ENCODE peak calls at places on chromosomes 6 and 20, in seven cellular contexts. D, T, I, Y, P, J and W are unnamed samples. For H3K4me1, the result is how much of the 10 kb centered on the place peaks cover.

GRCh38 chr6:38337819-38338465 is 301.8 kb downstream of the BTBD9 start:
- DNase-seq in D (peak), T (no peak), I (no peak), Y (no peak), P (no peak), J (no peak), W (no peak)

GRCh38 chr6:93282521-93283031 is 136.8 kb downstream of the EPHA7 start:
- DNase-seq in D (no peak), T (no peak), I (no peak), Y (peak), P (peak), J (no peak), W (no peak)

GRCh38 chr6:166258854-166259276 is 49.3 kb downstream of the PRR18 start:
- DNase-seq in D (no peak), T (no peak), I (peak), Y (peak), P (peak), J (no peak), W (peak)

GRCh38 chr20:58054744-58055373 is 173.6 kb downstream of the ANKRD60 start:
- DNase-seq in D (no peak), T (peak), I (no peak), Y (peak), P (peak), J (peak), W (no peak)

GRCh38 chr6:129766959-129767728 is 57.2 kb upstream of the ARHGAP18 start:
- DNase-seq in D (no peak), T (no peak), I (peak), Y (peak), P (peak), J (no peak), W (peak)

GRCh38 chr6:45479834-45480696 is 102.3 kb upstream of the SUPT3H start:
- DNase-seq in D (no peak), T (no peak), I (no peak), Y (no peak), P (no peak), J (no peak), W (no peak)

GRCh38 chr6:148535976-148536375 is 193.3 kb downstream of the SASH1 start:
- DNase-seq in D (no peak), T (no peak), I (no peak), Y (no peak), P (no peak), J (no peak), W (no peak)

GRCh38 chr20:43744121-43744520 is 17.3 kb upstream of the GTSF1L start:
- DNase-seq in D (no peak), T (no peak), I (no peak), Y (no peak), P (no peak), J (no peak), W (no peak)

GRCh38 chr6:90401933-90402830 is 105.5 kb upstream of the BACH2 start:
- DNase-seq in D (no peak), T (no peak), I (peak), Y (no peak), P (no peak), J (no peak), W (no peak)

GRCh38 chr6:167855825-167856425 is 29.2 kb downstream of the AFDN start:
- DNase-seq in D (peak), T (no peak), I (no peak), Y (no peak), P (no peak), J (no peak), W (no peak)

GRCh38 chr6:84599991-84600390 is 164.4 kb downstream of the TBX18 start:
- DNase-seq in D (no peak), T (no peak), I (no peak), Y (no peak), P (no peak), J (no peak), W (no peak)

GRCh38 chr20:60113024-60113724 is 155.0 kb downstream of the CDH26 start:
- DNase-seq in D (no peak), T (no peak), I (no peak), Y (no peak), P (no peak), J (no peak), W (no peak)

GRCh38 chr20:5395932-5396727 is 79.4 kb upstream of the PROKR2 start:
- DNase-seq in D (no peak), T (no peak), I (no peak), Y (no peak), P (no peak), J (no peak), W (no peak)

GRCh38 chr6:170221052-170221752 is 69.7 kb downstream of the DLL1 start:
- DNase-seq in D (no peak), T (no peak), I (no peak), Y (no peak), P (no peak), J (no peak), W (no peak)

GRCh38 chr20:49091104-49091503 is 45.0 kb downstream of the CSE1L start:
- DNase-seq in D (no peak), T (no peak), I (no peak), Y (no peak), P (no peak), J (no peak), W (no peak)

GRCh38 chr6:163802267-163802666 is 387.7 kb downstream of the QKI start:
- DNase-seq in D (no peak), T (no peak), I (no peak), Y (no peak), P (no peak), J (no peak), W (no peak)

GRCh38 chr20:52962183-52962582 is 10.0 kb upstream of the TSHZ2 start:
- DNase-seq in D (no peak), T (no peak), I (no peak), Y (no peak), P (no peak), J (no peak), W (no peak)

GRCh38 chr6:118476554-118476953 is 71.5 kb upstream of the PLN start:
- DNase-seq in D (no peak), T (no peak), I (no peak), Y (no peak), P (no peak), J (no peak), W (no peak)

GRCh38 chr20:50724851-50725721 is 6.3 kb upstream of the PARD6B start:
- DNase-seq in D (peak), T (peak), I (no peak), Y (peak), P (peak), J (peak), W (no peak)

GRCh38 chr6:109019911-109020310 is 74.7 kb downstream of the SESN1 start:
- DNase-seq in D (no peak), T (no peak), I (peak), Y (no peak), P (no peak), J (no peak), W (no peak)

GRCh38 chr20:4961746-4962145 is 39.6 kb downstream of the SLC23A2 start:
- DNase-seq in D (peak), T (peak), I (peak), Y (no peak), P (no peak), J (no peak), W (peak)

GRCh38 chr6:162777091-162777490 is 49.3 kb downstream of the PACRG start:
- DNase-seq in D (no peak), T (no peak), I (no peak), Y (no peak), P (no peak), J (no peak), W (no peak)

GRCh38 chr6:12546659-12546987 is 169.9 kb upstream of the PHACTR1 start:
- DNase-seq in D (no peak), T (no peak), I (no peak), Y (no peak), P (no peak), J (no peak), W (no peak)

GRCh38 chr20:8060977-8061376 is 41.4 kb upstream of the TMX4 start:
- DNase-seq in D (no peak), T (no peak), I (no peak), Y (no peak), P (no peak), J (no peak), W (no peak)

GRCh38 chr20:1377341-1377871 is 15.4 kb downstream of the FKBP1A start:
- DNase-seq in D (no peak), T (no peak), I (no peak), Y (no peak), P (no peak), J (no peak), W (no peak)
- H3K4me1 ChIP-seq in D (under half), T (under half), I (half or more), Y (half or more), P (half or more), J (under half), W (under half)

DNA sequence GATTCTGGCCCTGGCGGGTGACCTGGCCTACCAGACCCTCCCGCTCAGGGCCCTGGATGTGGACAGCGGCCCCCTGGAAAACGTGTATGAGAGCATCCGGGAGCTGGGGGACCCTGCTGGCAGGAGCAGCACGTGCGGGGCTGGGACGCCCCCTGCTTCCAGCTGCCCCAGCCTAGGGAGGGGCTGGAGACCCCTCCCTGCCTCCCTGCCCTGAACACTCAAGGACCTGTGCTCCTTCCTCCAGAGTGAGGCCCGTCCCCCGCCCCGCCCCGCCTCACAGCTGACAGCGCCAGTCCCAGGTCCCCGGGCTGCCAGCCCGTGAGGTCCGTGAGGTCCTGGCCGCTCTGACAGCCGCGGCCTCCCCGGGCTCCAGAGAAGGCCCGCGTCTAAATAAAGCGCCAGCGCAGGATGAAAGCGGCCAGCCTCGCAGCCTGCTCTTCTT is 868 bp upstream of the SLC2A4RG start:
- DNase-seq in D (no peak), T (peak), I (peak), Y (peak), P (peak), J (no peak), W (peak)
- H3K4me1 ChIP-seq in D (under half), T (under half), I (under half), Y (under half), P (under half), J (under half), W (under half)

GRCh38 chr20:25053207-25054132 is 4.5 kb downstream of the ACSS1 start:
- DNase-seq in D (no peak), T (peak), I (no peak), Y (peak), P (peak), J (peak), W (no peak)
- H3K4me1 ChIP-seq in D (under half), T (half or more), I (under half), Y (half or more), P (half or more), J (under half), W (under half)

GRCh38 chr6:25963426-25964123 is 973 bp downstream of the TRIM38 start:
- DNase-seq in D (no peak), T (no peak), I (no peak), Y (no peak), P (no peak), J (no peak), W (no peak)
- H3K4me1 ChIP-seq in D (under half), T (under half), I (half or more), Y (under half), P (under half), J (under half), W (half or more)

GRCh38 chr20:23101696-23102095 is 15.6 kb upstream of the CD93 start:
- DNase-seq in D (no peak), T (no peak), I (no peak), Y (no peak), P (no peak), J (no peak), W (no peak)
- H3K4me1 ChIP-seq in D (under half), T (under half), I (under half), Y (under half), P (under half), J (under half), W (under half)

GRCh38 chr6:7124114-7124513 is 16.4 kb downstream of the RREB1 start:
- DNase-seq in D (no peak), T (no peak), I (no peak), Y (no peak), P (no peak), J (no peak), W (no peak)

GRCh38 chr6:7126759-7127158 is 19.0 kb downstream of the RREB1 start:
- DNase-seq in D (no peak), T (no peak), I (no peak), Y (no peak), P (no peak), J (no peak), W (no peak)

GRCh38 chr6:7122684-7123083 is 14.9 kb downstream of the RREB1 start:
- DNase-seq in D (no peak), T (no peak), I (no peak), Y (no peak), P (no peak), J (no peak), W (no peak)

GRCh38 chr6:7124631-7125030 is 16.9 kb downstream of the RREB1 start:
- DNase-seq in D (no peak), T (no peak), I (no peak), Y (no peak), P (no peak), J (no peak), W (no peak)

DNA sequence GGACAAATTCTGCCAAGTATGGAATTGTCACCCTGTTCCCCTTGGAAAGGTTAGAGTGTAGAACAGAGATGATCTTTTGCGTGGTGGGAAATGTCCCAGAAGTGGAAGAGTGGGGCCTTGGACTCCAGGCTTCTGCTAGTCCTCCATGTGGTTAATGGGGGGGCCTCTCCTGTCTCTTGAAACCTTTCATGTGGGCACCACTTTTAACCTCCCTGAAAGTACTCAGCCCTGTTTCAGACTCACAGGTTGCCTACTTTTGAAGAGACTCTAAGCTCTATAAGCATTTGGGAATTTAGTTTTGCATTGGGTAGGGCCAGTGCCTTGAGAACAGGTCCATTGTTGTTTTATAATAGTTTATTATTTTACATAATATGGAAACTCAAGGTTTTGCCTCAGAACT is 17.5 kb downstream of the RREB1 start:
- DNase-seq in D (no peak), T (no peak), I (no peak), Y (no peak), P (no peak), J (no peak), W (no peak)
- H3K4me1 ChIP-seq in D (under half), T (under half), I (half or more), Y (under half), P (under half), J (under half), W (under half)

GRCh38 chr20:32232487-32232886 is 24.8 kb downstream of the POFUT1 start:
- DNase-seq in D (no peak), T (no peak), I (no peak), Y (no peak), P (no peak), J (no peak), W (no peak)
- H3K4me1 ChIP-seq in D (under half), T (under half), I (under half), Y (under half), P (under half), J (under half), W (under half)

GRCh38 chr20:536426-537012 is 7.1 kb downstream of the CSNK2A1 start:
- DNase-seq in D (no peak), T (no peak), I (no peak), Y (no peak), P (no peak), J (no peak), W (no peak)
- H3K4me1 ChIP-seq in D (half or more), T (under half), I (half or more), Y (half or more), P (under half), J (under half), W (under half)

DNA sequence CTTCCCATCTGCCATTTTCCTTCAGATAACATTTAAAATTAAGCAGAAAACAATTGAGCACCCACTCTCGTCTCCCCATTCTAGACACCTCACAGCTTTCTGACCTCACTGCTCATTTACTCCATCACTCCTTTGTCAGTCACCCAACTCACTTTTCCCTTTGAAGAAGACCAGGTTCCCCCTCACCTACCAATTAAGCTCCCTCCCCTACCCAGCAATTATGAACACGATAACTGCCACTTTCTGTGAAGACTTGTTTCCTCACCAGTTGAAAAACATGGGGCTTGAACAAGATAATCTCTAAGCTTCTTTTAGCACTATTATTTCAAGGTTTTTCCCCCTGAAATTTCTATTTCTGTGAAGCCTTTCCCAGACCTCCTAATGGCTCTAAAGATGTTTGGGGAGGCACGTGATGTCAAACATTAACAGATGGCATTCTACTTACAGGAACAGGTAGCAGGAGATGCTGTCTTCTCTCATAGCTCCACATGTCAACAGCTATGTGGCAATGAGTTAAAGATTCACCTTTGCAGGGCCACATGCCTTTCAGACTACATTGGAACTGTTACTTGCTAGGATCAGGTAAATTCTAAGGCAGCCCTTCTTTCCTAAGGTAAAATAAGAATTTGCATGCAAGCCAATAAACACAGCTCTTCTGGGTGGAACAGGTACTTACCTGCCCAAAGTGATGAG is 24.8 kb upstream of the SLA2 start:
- DNase-seq in D (no peak), T (no peak), I (no peak), Y (no peak), P (no peak), J (no peak), W (no peak)
- H3K4me1 ChIP-seq in D (under half), T (under half), I (under half), Y (under half), P (under half), J (under half), W (under half)